ENCODE peak calls at places on chromosomes 1 and 21, in ten cellular contexts. X is K562, L is IMR-90, B is HCT116, E is OCI-LY7, F is mesendoderm, S is neural progenitor cell, Q is PC-3, M is Karpas-422, D is fibroblast of lung. R is an unnamed sample.

GRCh38 chr1:206770531-206771352 is at the start of gene IL19:
- DNase-seq in X (no peak), L (peak; percentile 34), B (no peak), E (no peak), F (peak; percentile 23), S (no peak), Q (peak; percentile 38), M (no peak), D (peak; percentile 13), R (no peak)

GRCh38 chr1:184973308-184974085 is 811 bp downstream of the NIBAN1 start:
- DNase-seq in X (peak; percentile 66), L (peak; percentile 82), B (no peak), E (no peak), F (peak; percentile 74), S (peak; percentile 56), Q (peak; percentile 28), M (peak; percentile 75), D (peak; percentile 84), R (peak; percentile 38)

GRCh38 chr1:224851210-224851849 is 78.1 kb upstream of the DNAH14 start:
- DNase-seq in X (peak; percentile 60), L (peak; percentile 37), B (peak; percentile 35), E (peak; percentile 71), F (peak; percentile 77), S (peak; percentile 73), Q (peak; percentile 88), M (peak; percentile 83), D (peak; percentile 66), R (peak; percentile 78)

GRCh38 chr1:226814751-226815496 is 55.5 kb upstream of the PSEN2 start:
- DNase-seq in X (no peak), L (peak; percentile 91), B (peak; percentile 96), E (no peak), F (no peak), S (no peak), Q (peak; percentile 100), M (no peak), D (peak; percentile 94), R (peak; percentile 98)

GRCh38 chr1:204149635-204150565 is 1.9 kb downstream of the ETNK2 start:
- DNase-seq in X (peak; percentile 53), L (no peak), B (no peak), E (no peak), F (no peak), S (no peak), Q (no peak), M (no peak), D (no peak), R (no peak)

GRCh38 chr1:22920734-22921451 is 51.8 kb downstream of the LACTBL1 start:
- DNase-seq in X (no peak), L (no peak), B (no peak), E (no peak), F (no peak), S (no peak), Q (no peak), M (no peak), D (no peak), R (no peak)

GRCh38 chr21:32559004-32559610 is 26.2 kb downstream of the TCP10L start:
- DNase-seq in X (no peak), L (no peak), B (no peak), E (no peak), F (no peak), S (no peak), Q (no peak), M (no peak), D (no peak), R (no peak)

GRCh38 chr1:29682918-29683314 is 446.6 kb downstream of the PTPRU start:
- DNase-seq in X (no peak), L (peak; percentile 28), B (no peak), E (no peak), F (no peak), S (no peak), Q (peak; percentile 83), M (peak; percentile 25), D (no peak), R (no peak)

GRCh38 chr1:32250893-32251716 is at the start of gene LCK:
- DNase-seq in X (no peak), L (no peak), B (no peak), E (peak; percentile 85), F (no peak), S (no peak), Q (no peak), M (peak; percentile 89), D (no peak), R (no peak)

GRCh38 chr1:41482906-41483895 is 1.3 kb downstream of the EDN2 start:
- DNase-seq in X (no peak), L (no peak), B (no peak), E (no peak), F (no peak), S (no peak), Q (peak; percentile 30), M (no peak), D (no peak), R (no peak)

GRCh38 chr1:23343246-23344110 is 606 bp downstream of the HNRNPR start:
- DNase-seq in X (peak; percentile 22), L (peak; percentile 82), B (no peak), E (peak; percentile 63), F (peak; percentile 88), S (peak; percentile 80), Q (peak; percentile 57), M (peak; percentile 78), D (peak; percentile 47), R (peak; percentile 37)

GRCh38 chr1:41498809-41499208 is 14.3 kb upstream of the EDN2 start:
- DNase-seq in X (no peak), L (peak; percentile 38), B (no peak), E (no peak), F (no peak), S (no peak), Q (peak; percentile 76), M (no peak), D (peak; percentile 77), R (peak; percentile 69)

GRCh38 chr1:27755286-27755685 is 17.7 kb upstream of the STX12 start:
- DNase-seq in X (no peak), L (no peak), B (no peak), E (no peak), F (no peak), S (no peak), Q (no peak), M (no peak), D (no peak), R (no peak)

GRCh38 chr21:45363921-45364463 is 41.0 kb upstream of the COL18A1 start:
- DNase-seq in X (peak; percentile 72), L (peak; percentile 99), B (peak; percentile 94), E (no peak), F (peak; percentile 86), S (no peak), Q (peak; percentile 99), M (no peak), D (peak; percentile 100), R (peak; percentile 91)
- H3K4me2 ChIP-seq in X (peak overlapping the region; percentile 33), L (peak overlapping the region; percentile 18), B (peak overlapping the region; percentile 83), E (no peak overlapping the region), F (no peak overlapping the region), S (no peak overlapping the region), Q (peak overlapping the region; percentile 73), M (no peak overlapping the region), D (peak overlapping the region; percentile 78), R (peak overlapping the region; percentile 82)

GRCh38 chr1:110056284-110056680 is 14.2 kb downstream of the ALX3 start:
- DNase-seq in X (no peak), L (no peak), B (no peak), E (no peak), F (no peak), S (no peak), Q (no peak), M (no peak), D (no peak), R (no peak)
- H3K36me3 ChIP-seq in X (peaks cover 71% of the 10 kb centered on the region), L (peaks cover 60% of the 10 kb centered on the region), B (peaks cover 38% of the 10 kb centered on the region), E (peaks cover 68% of the 10 kb centered on the region), F (peaks cover 27% of the 10 kb centered on the region), S (peaks cover 8% of the 10 kb centered on the region), Q (peaks cover 50% of the 10 kb centered on the region), M (peaks cover 34% of the 10 kb centered on the region), D (peaks cover 6% of the 10 kb centered on the region), R (peaks cover 53% of the 10 kb centered on the region)

GRCh38 chr1:66751160-66751559 is 1.1 kb upstream of the DYNLT5 start:
- DNase-seq in X (no peak), L (no peak), B (no peak), E (no peak), F (no peak), S (no peak), Q (no peak), M (no peak), D (no peak), R (no peak)

GRCh38 chr1:66757740-66758139 is 5.5 kb downstream of the DYNLT5 start:
- DNase-seq in X (no peak), L (no peak), B (no peak), E (no peak), F (no peak), S (no peak), Q (no peak), M (no peak), D (no peak), R (no peak)

GRCh38 chr1:66752000-66752592 is at the start of gene DYNLT5:
- DNase-seq in X (no peak), L (peak; percentile 43), B (no peak), E (no peak), F (peak; percentile 80), S (peak; percentile 77), Q (no peak), M (no peak), D (peak; percentile 50), R (no peak)

GRCh38 chr1:66750578-66750977 is 1.7 kb upstream of the DYNLT5 start:
- DNase-seq in X (no peak), L (no peak), B (no peak), E (no peak), F (no peak), S (no peak), Q (no peak), M (no peak), D (no peak), R (no peak)

DNA sequence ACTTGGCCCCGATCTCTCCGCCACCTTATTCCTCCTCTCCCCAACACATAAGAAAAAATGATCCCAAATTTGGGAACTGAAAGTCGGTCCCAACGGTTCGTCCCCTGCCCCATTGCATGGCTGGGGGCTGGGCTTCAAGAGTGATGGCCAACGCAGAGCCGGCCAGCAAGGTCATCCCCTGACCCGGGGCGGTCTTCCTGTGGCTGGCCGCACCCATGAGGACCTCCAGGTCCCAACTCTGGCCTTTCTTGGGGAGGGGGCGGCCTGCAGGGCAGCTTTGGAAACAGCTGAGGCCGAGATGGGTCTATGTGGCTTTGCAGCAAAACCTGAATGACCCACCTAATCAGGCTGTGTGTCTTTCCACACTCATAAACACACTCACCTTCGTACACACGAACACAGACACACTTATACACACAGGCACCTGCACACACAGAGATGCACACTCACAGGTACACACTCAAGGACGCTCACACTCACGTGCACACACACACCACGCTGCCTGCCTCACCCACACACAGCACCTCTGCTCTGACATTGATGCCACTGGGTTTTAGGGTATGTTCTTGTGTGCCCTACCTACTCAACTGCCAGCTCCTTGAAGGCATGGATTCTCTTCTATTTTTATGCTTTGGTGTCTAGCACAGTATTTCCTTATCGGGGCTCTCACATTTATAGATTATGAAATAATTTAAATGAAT is 562 bp downstream of the DYNLT5 start:
- DNase-seq in X (no peak), L (no peak), B (no peak), E (no peak), F (peak; percentile 8), S (peak; percentile 12), Q (no peak), M (no peak), D (no peak), R (no peak)
- H3K4me3 ChIP-seq in X (no peak overlapping the region), L (peak overlapping the region; percentile 36), B (no peak overlapping the region), E (no peak overlapping the region), F (peak overlapping the region; percentile 13), S (peak overlapping the region; percentile 59), Q (no peak overlapping the region), M (no peak overlapping the region), D (peak overlapping the region; percentile 15), R (no peak overlapping the region)

DNA sequence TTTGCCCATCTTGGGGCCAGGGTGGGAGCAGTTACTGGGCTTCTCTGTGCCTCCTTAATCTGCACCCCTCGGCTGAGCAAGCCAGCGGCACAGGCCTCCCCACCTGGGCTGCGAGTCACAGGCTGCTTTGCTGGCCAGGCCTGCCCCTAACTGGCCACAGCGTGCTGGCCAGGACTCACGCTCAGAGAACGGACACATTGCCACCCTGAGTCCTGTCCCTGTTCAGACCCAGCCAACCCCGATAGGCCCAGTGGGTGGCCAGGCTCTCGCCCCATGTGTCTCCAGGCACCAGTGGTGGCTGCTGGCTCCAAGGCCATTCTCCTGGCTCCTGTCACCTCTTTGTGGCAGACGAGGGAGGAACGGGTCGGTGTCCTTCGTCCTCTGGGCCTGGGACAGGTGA is 61.3 kb downstream of the MORN1 start:
- DNase-seq in X (no peak), L (no peak), B (no peak), E (no peak), F (no peak), S (no peak), Q (no peak), M (no peak), D (no peak), R (no peak)
- H3K4me2 ChIP-seq in X (no peak overlapping the region), L (no peak overlapping the region), B (no peak overlapping the region), E (no peak overlapping the region), F (no peak overlapping the region), S (no peak overlapping the region), Q (no peak overlapping the region), M (no peak overlapping the region), D (peak overlapping the region; percentile 15), R (no peak overlapping the region)

R was measured in PC-9.